ENCODE peak calls at places on chromosomes 6 and 20, in five cellular contexts. One of them, this sample, is unnamed.

GRCh38 chr6:87151786-87152527 is 3.4 kb upstream of the ZNF292 start:
- DNase-seq in Peyer's patch: peak; percentile 87
- DNase-seq in endothelial cell: peak; percentile 58
- DNase-seq in bronchial epithelial cell: no peak
- DNase-seq in astrocyte of the cerebellum: no peak
- DNase-seq in this sample: peak; percentile 71

GRCh38 chr6:106125925-106126435 is 39.8 kb downstream of the PRDM1 start:
- DNase-seq in bronchial epithelial cell: no peak
- DNase-seq in endothelial cell: no peak
- DNase-seq in Peyer's patch: peak; percentile 77
- DNase-seq in astrocyte of the cerebellum: no peak
- DNase-seq in this sample: no peak

GRCh38 chr6:5645275-5645674 is 361.4 kb downstream of the NRN1 start:
- DNase-seq in astrocyte of the cerebellum: peak; percentile 4
- DNase-seq in bronchial epithelial cell: no peak
- DNase-seq in endothelial cell: no peak
- DNase-seq in Peyer's patch: no peak
- DNase-seq in this sample: no peak

GRCh38 chr6:160178271-160178670 is 56.7 kb downstream of the SLC22A1 start:
- DNase-seq in bronchial epithelial cell: no peak
- DNase-seq in Peyer's patch: no peak
- DNase-seq in endothelial cell: no peak
- DNase-seq in astrocyte of the cerebellum: no peak
- DNase-seq in this sample: no peak

GRCh38 chr6:133857696-133858095 is 31.2 kb upstream of the TCF21 start:
- DNase-seq in endothelial cell: no peak
- DNase-seq in Peyer's patch: no peak
- DNase-seq in astrocyte of the cerebellum: no peak
- DNase-seq in bronchial epithelial cell: no peak
- DNase-seq in this sample: no peak

GRCh38 chr6:17505062-17505476 is 95.0 kb upstream of the FAM8A1 start:
- DNase-seq in bronchial epithelial cell: peak; percentile 37
- DNase-seq in Peyer's patch: no peak
- DNase-seq in astrocyte of the cerebellum: no peak
- DNase-seq in endothelial cell: no peak
- DNase-seq in this sample: no peak

GRCh38 chr20:62678553-62678952 is 30.1 kb upstream of the NTSR1 start:
- DNase-seq in astrocyte of the cerebellum: no peak
- DNase-seq in Peyer's patch: no peak
- DNase-seq in bronchial epithelial cell: no peak
- DNase-seq in endothelial cell: no peak
- DNase-seq in this sample: no peak

GRCh38 chr20:57217802-57218201 is 48.6 kb downstream of the BMP7 start:
- DNase-seq in Peyer's patch: no peak
- DNase-seq in astrocyte of the cerebellum: no peak
- DNase-seq in bronchial epithelial cell: no peak
- DNase-seq in endothelial cell: no peak
- DNase-seq in this sample: no peak

GRCh38 chr20:35544436-35544835 is 2.6 kb downstream of the ERGIC3 start:
- DNase-seq in endothelial cell: no peak
- DNase-seq in Peyer's patch: no peak
- DNase-seq in astrocyte of the cerebellum: no peak
- DNase-seq in bronchial epithelial cell: no peak
- DNase-seq in this sample: no peak

GRCh38 chr6:162706236-162706635 is 21.3 kb downstream of the PRKN start:
- DNase-seq in endothelial cell: no peak
- DNase-seq in bronchial epithelial cell: no peak
- DNase-seq in astrocyte of the cerebellum: no peak
- DNase-seq in Peyer's patch: peak; percentile 54
- DNase-seq in this sample: no peak

GRCh38 chr6:107458687-107459282 is 579 bp downstream of the PDSS2 start:
- DNase-seq in bronchial epithelial cell: peak; percentile 31
- DNase-seq in endothelial cell: no peak
- DNase-seq in Peyer's patch: peak; percentile 51
- DNase-seq in astrocyte of the cerebellum: no peak
- DNase-seq in this sample: no peak

GRCh38 chr6:3026811-3027626 is 27.3 kb downstream of the NQO2 start:
- DNase-seq in endothelial cell: no peak
- DNase-seq in Peyer's patch: peak; percentile 73
- DNase-seq in astrocyte of the cerebellum: no peak
- DNase-seq in bronchial epithelial cell: no peak
- DNase-seq in this sample: no peak

GRCh38 chr20:4812641-4813075 is 90.9 kb downstream of the PRND start:
- DNase-seq in Peyer's patch: peak; percentile 75
- DNase-seq in endothelial cell: no peak
- DNase-seq in bronchial epithelial cell: no peak
- DNase-seq in astrocyte of the cerebellum: no peak
- DNase-seq in this sample: no peak

GRCh38 chr6:137286926-137287325 is 67.7 kb upstream of the IFNGR1 start:
- DNase-seq in Peyer's patch: no peak
- DNase-seq in bronchial epithelial cell: peak; percentile 44
- DNase-seq in astrocyte of the cerebellum: no peak
- DNase-seq in endothelial cell: no peak
- DNase-seq in this sample: no peak

GRCh38 chr6:108947114-108947854 is 99.1 kb downstream of the ARMC2 start:
- DNase-seq in bronchial epithelial cell: peak; percentile 100
- DNase-seq in endothelial cell: no peak
- DNase-seq in Peyer's patch: no peak
- DNase-seq in astrocyte of the cerebellum: peak; percentile 70
- DNase-seq in this sample: no peak

GRCh38 chr6:43702522-43703440 is 15.2 kb upstream of the MRPS18A start:
- DNase-seq in Peyer's patch: peak; percentile 92
- DNase-seq in endothelial cell: peak; percentile 72
- DNase-seq in astrocyte of the cerebellum: peak; percentile 64
- DNase-seq in bronchial epithelial cell: peak; percentile 91
- DNase-seq in this sample: peak; percentile 86

GRCh38 chr6:33947047-33947446 is 143.2 kb upstream of the MLN start:
- DNase-seq in bronchial epithelial cell: no peak
- DNase-seq in endothelial cell: no peak
- DNase-seq in astrocyte of the cerebellum: no peak
- DNase-seq in Peyer's patch: no peak
- DNase-seq in this sample: no peak

GRCh38 chr20:23246682-23247664 is 103.6 kb upstream of the NXT1 start:
- DNase-seq in Peyer's patch: no peak
- DNase-seq in bronchial epithelial cell: no peak
- DNase-seq in endothelial cell: no peak
- DNase-seq in astrocyte of the cerebellum: no peak
- DNase-seq in this sample: no peak

GRCh38 chr20:48238781-48239180 is 453.5 kb upstream of the SULF2 start:
- DNase-seq in Peyer's patch: no peak
- DNase-seq in endothelial cell: no peak
- DNase-seq in bronchial epithelial cell: no peak
- DNase-seq in astrocyte of the cerebellum: no peak
- DNase-seq in this sample: no peak

GRCh38 chr6:112603726-112604125 is 256.6 kb downstream of the RFPL4B start:
- DNase-seq in astrocyte of the cerebellum: no peak
- DNase-seq in bronchial epithelial cell: no peak
- DNase-seq in endothelial cell: no peak
- DNase-seq in Peyer's patch: no peak
- DNase-seq in this sample: no peak

GRCh38 chr6:80457044-80457933 is 350.8 kb downstream of the BCKDHB start:
- DNase-seq in astrocyte of the cerebellum: peak; percentile 98
- DNase-seq in Peyer's patch: peak; percentile 59
- DNase-seq in bronchial epithelial cell: peak; percentile 96
- DNase-seq in endothelial cell: no peak
- DNase-seq in this sample: no peak

GRCh38 chr20:20816969-20817368 is 104.5 kb upstream of the RALGAPA2 start:
- DNase-seq in bronchial epithelial cell: no peak
- DNase-seq in astrocyte of the cerebellum: no peak
- DNase-seq in endothelial cell: no peak
- DNase-seq in Peyer's patch: no peak
- DNase-seq in this sample: no peak

GRCh38 chr20:20823469-20823868 is 111.0 kb upstream of the RALGAPA2 start:
- DNase-seq in endothelial cell: no peak
- DNase-seq in Peyer's patch: no peak
- DNase-seq in bronchial epithelial cell: no peak
- DNase-seq in astrocyte of the cerebellum: no peak
- DNase-seq in this sample: no peak

GRCh38 chr20:20820780-20821495 is 108.5 kb upstream of the RALGAPA2 start:
- DNase-seq in endothelial cell: no peak
- DNase-seq in bronchial epithelial cell: no peak
- DNase-seq in Peyer's patch: no peak
- DNase-seq in astrocyte of the cerebellum: no peak
- DNase-seq in this sample: no peak

GRCh38 chr20:20821496-20822260 is 109.2 kb upstream of the RALGAPA2 start:
- DNase-seq in endothelial cell: no peak
- DNase-seq in astrocyte of the cerebellum: no peak
- DNase-seq in Peyer's patch: no peak
- DNase-seq in bronchial epithelial cell: no peak
- DNase-seq in this sample: no peak

GRCh38 chr20:20820104-20820503 is 107.7 kb upstream of the RALGAPA2 start:
- DNase-seq in Peyer's patch: no peak
- DNase-seq in endothelial cell: peak; percentile 52
- DNase-seq in bronchial epithelial cell: peak; percentile 13
- DNase-seq in astrocyte of the cerebellum: no peak
- DNase-seq in this sample: peak; percentile 34
- TF ChIP-seq CTCF in Peyer's patch: no peak
- TF ChIP-seq CTCF in endothelial cell: peak; percentile 78
- TF ChIP-seq CTCF in bronchial epithelial cell: peak; percentile 35
- TF ChIP-seq CTCF in astrocyte of the cerebellum: no peak
- TF ChIP-seq CTCF in this sample: peak; percentile 42

DNA sequence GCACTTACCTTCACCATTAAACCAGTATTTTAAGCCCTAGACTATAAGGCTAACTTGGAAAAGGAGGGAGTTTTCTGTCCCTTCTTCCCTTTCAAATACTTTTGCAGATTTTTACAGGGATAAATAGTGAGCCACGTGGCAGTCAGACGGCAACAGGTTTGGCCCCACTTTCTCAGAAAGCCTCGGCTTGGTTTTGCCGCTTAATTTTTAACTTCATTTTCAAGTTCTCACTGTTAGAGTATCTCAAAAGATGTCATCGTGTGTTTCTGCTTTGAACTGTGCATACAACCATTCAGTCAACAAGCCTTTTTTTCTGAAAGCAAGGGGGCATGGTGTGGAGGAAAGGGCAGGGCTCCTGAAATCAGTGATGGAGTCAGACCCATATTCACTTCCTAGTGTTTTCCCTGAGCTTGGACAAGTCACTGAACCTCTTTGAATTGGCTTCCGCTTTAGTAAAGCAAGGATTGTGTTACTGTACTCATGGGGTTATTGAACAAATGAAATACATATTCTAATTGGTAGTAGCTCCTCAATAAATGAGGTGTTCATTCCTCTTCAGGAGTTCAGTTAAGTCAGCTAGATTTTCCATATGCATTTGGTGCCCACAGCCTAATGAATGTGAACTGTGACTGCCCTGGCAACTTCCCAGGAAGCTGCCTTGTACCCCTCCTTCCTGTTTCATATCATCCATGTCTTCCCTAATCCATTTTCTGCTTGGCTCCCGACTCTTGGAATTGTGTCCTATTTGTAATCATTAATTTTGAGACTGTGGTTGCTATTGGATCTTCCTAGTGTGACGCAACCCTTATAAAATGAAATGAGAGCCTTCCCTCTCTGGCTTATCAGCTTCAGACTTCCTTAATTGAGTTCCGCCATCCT is at the start of gene SLC17A2:
- DNase-seq in endothelial cell: no peak
- DNase-seq in Peyer's patch: no peak
- DNase-seq in astrocyte of the cerebellum: no peak
- DNase-seq in bronchial epithelial cell: no peak
- DNase-seq in this sample: no peak
- TF ChIP-seq CTCF in endothelial cell: no peak
- TF ChIP-seq CTCF in Peyer's patch: no peak
- TF ChIP-seq CTCF in astrocyte of the cerebellum: no peak
- TF ChIP-seq CTCF in bronchial epithelial cell: no peak
- TF ChIP-seq CTCF in this sample: no peak

GRCh38 chr6:140012146-140012545 is 637.7 kb upstream of the CITED2 start:
- DNase-seq in bronchial epithelial cell: no peak
- DNase-seq in Peyer's patch: no peak
- DNase-seq in astrocyte of the cerebellum: no peak
- DNase-seq in endothelial cell: no peak
- DNase-seq in this sample: no peak

GRCh38 chr6:140009286-140009685 is 634.8 kb upstream of the CITED2 start:
- DNase-seq in Peyer's patch: no peak
- DNase-seq in endothelial cell: no peak
- DNase-seq in bronchial epithelial cell: no peak
- DNase-seq in astrocyte of the cerebellum: no peak
- DNase-seq in this sample: no peak

GRCh38 chr6:140007525-140007924 is 633.1 kb upstream of the CITED2 start:
- DNase-seq in Peyer's patch: no peak
- DNase-seq in bronchial epithelial cell: no peak
- DNase-seq in astrocyte of the cerebellum: no peak
- DNase-seq in endothelial cell: no peak
- DNase-seq in this sample: no peak

GRCh38 chr6:140017470-140017869 is 643.0 kb upstream of the CITED2 start:
- DNase-seq in endothelial cell: no peak
- DNase-seq in bronchial epithelial cell: no peak
- DNase-seq in Peyer's patch: no peak
- DNase-seq in astrocyte of the cerebellum: no peak
- DNase-seq in this sample: no peak

DNA sequence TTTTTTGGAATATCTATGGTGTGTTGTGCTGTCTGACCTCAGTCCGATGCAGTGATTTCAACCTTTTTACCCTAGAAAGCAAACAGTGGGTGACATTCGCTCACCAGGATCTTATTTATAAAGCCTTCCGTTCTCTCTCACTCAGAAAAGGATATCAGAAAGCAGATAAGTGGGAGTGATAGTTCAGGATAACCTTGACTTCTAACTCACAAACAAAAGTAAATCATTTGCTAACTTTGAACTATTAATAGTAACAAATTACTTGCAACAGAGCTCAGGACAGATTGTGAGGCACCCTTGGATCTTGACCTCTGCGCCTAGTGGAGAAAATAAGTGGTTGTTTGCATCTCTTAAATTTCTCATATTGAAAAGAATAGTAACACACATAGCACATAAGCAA is 637.1 kb upstream of the CITED2 start:
- DNase-seq in Peyer's patch: no peak
- DNase-seq in astrocyte of the cerebellum: no peak
- DNase-seq in bronchial epithelial cell: no peak
- DNase-seq in endothelial cell: no peak
- DNase-seq in this sample: no peak
- TF ChIP-seq CTCF in Peyer's patch: no peak
- TF ChIP-seq CTCF in astrocyte of the cerebellum: no peak
- TF ChIP-seq CTCF in bronchial epithelial cell: no peak
- TF ChIP-seq CTCF in endothelial cell: no peak
- TF ChIP-seq CTCF in this sample: no peak

DNA sequence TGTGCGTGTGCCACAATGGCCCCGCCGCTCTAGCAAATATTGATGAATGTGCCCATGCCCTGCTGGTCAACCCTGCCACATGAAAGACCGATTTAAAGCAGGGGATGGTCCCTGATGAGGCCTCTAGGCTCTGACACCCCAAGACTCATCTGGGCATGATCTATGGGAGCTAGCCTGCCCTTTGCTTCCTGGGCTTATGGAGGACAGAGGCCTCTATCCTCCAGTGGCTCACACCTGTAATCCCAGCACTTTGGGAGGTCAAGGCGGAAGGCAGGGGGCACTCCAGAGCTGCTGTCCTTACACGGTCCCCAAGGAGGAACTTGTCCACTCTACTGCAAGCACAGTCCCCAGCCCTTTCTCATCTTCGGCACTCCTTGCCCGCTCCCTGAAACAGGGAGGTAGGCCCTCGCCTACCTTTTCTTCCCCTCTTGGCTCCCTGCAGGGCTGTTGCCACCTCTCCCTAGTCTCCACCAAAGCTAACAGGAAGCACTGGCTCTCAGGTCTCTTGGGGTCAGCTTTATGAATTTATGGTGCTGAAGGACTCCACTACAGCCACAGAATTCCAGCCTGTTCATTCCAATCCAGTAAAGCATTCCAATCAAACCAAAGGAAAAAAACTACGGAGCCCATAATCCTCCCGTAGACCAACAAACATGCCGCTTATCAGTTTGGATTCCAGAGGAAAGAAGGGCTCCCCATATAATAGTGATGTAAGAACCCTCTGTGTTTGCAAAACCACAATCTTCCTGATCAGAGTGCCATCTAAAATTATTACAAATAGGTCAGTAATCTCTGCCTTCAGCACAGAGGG is 48.7 kb upstream of the FOXQ1 start:
- DNase-seq in bronchial epithelial cell: no peak
- DNase-seq in Peyer's patch: no peak
- DNase-seq in astrocyte of the cerebellum: no peak
- DNase-seq in endothelial cell: no peak
- DNase-seq in this sample: no peak
- TF ChIP-seq CTCF in bronchial epithelial cell: no peak
- TF ChIP-seq CTCF in Peyer's patch: no peak
- TF ChIP-seq CTCF in astrocyte of the cerebellum: no peak
- TF ChIP-seq CTCF in endothelial cell: no peak
- TF ChIP-seq CTCF in this sample: no peak

This sample was measured in nephron progenitor cell.